ENCODE peak calls at places on chromosomes 16 and 17, in eight cellular contexts. T, K, S, C, R, G, D and L are unnamed samples.

GRCh38 chr17:46770818-46771600 is 47.5 kb downstream of the WNT3 start:
- DNase-seq in R (peak; percentile 75), C (peak; percentile 62), G (no peak), T (no peak), D (no peak), K (no peak), S (peak; percentile 72), L (no peak)

GRCh38 chr17:40672654-40673053 is 7.7 kb upstream of the KRT222 start:
- DNase-seq in C (no peak), R (no peak), S (no peak), D (no peak), G (no peak), K (no peak), T (no peak), L (no peak)

GRCh38 chr17:8472663-8473062 is 37.0 kb downstream of the NDEL1 start:
- DNase-seq in D (no peak), C (no peak), S (no peak), R (no peak), K (no peak), T (no peak), G (no peak), L (no peak)

GRCh38 chr16:67842509-67843342 is 606 bp downstream of the THAP11 start:
- DNase-seq in S (peak; percentile 59), C (no peak), T (peak; percentile 37), D (peak; percentile 51), R (peak; percentile 93), K (peak; percentile 56), G (no peak), L (no peak)

GRCh38 chr16:49564577-49565224 is 191.1 kb downstream of the C16orf78 start:
- DNase-seq in R (no peak), S (no peak), K (no peak), G (no peak), T (no peak), D (no peak), C (no peak), L (no peak)

GRCh38 chr17:5819921-5820685 is 235.8 kb upstream of the NLRP1 start:
- DNase-seq in T (no peak), D (no peak), K (no peak), C (no peak), S (no peak), G (no peak), R (no peak), L (no peak)

GRCh38 chr17:15171433-15172047 is 93.6 kb downstream of the PMP22 start:
- DNase-seq in D (peak; percentile 59), K (peak; percentile 25), C (peak; percentile 62), T (peak; percentile 80), S (peak; percentile 82), R (peak; percentile 79), G (no peak), L (no peak)

GRCh38 chr17:77768475-77768874 is 190.0 kb upstream of the TNRC6C start:
- DNase-seq in K (no peak), C (no peak), T (no peak), S (no peak), R (no peak), D (no peak), G (no peak), L (no peak)

GRCh38 chr16:59327894-59328293 is 593.8 kb upstream of the GOT2 start:
- DNase-seq in K (no peak), G (no peak), S (no peak), R (no peak), C (no peak), T (no peak), D (no peak), L (no peak)

GRCh38 chr17:27489045-27489715 is 32.9 kb downstream of the KSR1 start:
- DNase-seq in K (peak; percentile 60), R (peak; percentile 81), D (peak; percentile 62), G (no peak), C (peak; percentile 28), T (peak; percentile 87), S (no peak), L (peak; percentile 70)

GRCh38 chr17:78990349-78991016 is 10.8 kb upstream of the LGALS3BP start:
- DNase-seq in C (no peak), G (no peak), T (no peak), S (no peak), R (peak; percentile 67), D (no peak), K (no peak), L (peak; percentile 36)

GRCh38 chr16:29743827-29744531 is 1.8 kb downstream of the C16orf54 start:
- DNase-seq in D (no peak), G (no peak), K (no peak), S (peak; percentile 2), R (peak; percentile 83), C (no peak), T (no peak), L (no peak)

GRCh38 chr17:68057531-68057952 is 22.0 kb downstream of the KPNA2 start:
- DNase-seq in R (no peak), G (no peak), C (no peak), D (no peak), T (peak; percentile 41), S (no peak), K (no peak), L (no peak)

GRCh38 chr17:50631195-50631907 is 3.3 kb upstream of the ABCC3 start:
- DNase-seq in G (no peak), S (no peak), C (no peak), D (no peak), K (no peak), R (no peak), T (no peak), L (no peak)

GRCh38 chr16:346587-346986 is 5.9 kb downstream of the AXIN1 start:
- DNase-seq in S (no peak), G (no peak), D (no peak), R (no peak), T (no peak), K (no peak), C (no peak), L (no peak)

GRCh38 chr16:84884311-84885023 is 64.7 kb downstream of the CRISPLD2 start:
- DNase-seq in D (peak; percentile 26), K (no peak), S (peak; percentile 10), R (no peak), C (no peak), G (no peak), T (no peak), L (no peak)

GRCh38 chr16:1752853-1753252 is 18.5 kb downstream of the NME3 start:
- DNase-seq in D (no peak), T (no peak), G (no peak), K (no peak), S (no peak), C (no peak), R (no peak), L (no peak)

DNA sequence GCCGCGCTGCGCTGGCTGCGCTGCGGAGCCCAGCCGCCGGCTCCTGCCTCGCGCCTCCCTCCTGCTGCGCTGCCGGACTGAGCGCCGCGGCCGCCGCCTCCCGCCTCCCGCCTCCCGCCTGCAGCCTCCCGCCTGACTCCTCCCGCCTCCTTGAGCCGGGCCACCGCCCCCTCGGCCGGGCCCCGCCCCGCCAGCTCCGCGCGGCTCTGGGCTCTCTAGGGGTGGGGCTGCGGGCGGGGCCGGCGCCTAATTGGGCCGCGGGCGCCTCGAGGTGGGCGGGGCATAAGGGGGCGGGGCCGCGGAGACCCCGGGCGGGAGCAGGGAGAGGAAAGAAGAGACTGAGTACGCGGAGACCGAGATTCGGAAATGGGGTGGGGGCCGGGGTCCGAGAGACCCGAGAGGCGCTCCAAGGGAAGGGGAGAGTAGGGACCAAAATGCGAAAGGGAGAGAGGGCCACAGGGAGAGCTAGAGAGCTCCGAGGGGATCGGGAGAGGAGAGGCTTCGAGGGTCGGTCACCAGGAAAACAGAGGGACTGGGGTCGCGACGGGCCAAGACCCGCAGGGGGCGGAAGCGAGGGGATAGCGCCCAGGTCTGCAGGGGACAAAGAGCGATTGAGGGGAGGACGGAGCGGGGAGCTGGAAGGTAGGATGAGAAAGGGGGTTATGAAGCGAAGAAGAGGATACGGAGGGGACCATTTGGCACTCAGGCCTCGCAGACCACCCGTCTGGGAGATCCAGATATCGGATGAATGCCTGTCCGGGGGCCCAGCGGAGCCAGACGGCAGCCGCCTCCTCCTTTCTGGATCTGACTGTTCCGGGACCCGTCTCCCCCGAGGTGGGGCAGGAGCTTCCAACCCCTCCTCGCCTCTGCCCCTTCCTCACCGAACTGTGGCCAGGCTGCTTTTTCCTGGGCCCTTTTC is at the start of gene C1QL1:
- DNase-seq in T (peak; percentile 92), D (peak; percentile 91), C (peak; percentile 96), R (peak; percentile 94), K (peak; percentile 83), S (peak; percentile 96), G (no peak), L (peak; percentile 74)
- TF ChIP-seq CTCF in T (no peak), D (no peak), C (no peak), R (no peak), K (no peak), S (peak; percentile 17), G (peak; percentile 22), L (no peak)

DNA sequence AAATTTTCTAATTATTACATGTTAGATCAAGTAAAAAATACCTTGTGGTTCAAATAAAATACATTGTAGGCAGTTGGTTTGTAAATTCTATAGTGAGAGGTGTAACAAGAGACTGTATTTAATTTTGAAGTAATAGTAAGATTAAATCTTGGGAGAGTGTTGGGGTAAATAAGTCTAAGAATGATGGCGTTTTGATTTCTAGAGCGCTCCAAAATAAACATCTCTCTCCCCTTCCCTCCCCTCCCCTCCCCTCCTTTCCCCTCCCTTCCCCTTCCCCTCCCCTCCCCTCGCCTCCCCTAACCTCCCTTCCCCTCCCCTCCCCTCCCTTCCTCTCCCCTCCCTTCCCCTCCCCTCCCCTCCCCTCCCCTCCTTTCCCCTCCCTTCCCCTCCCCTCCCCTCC is 200.6 kb upstream of the EEF2KMT start:
- DNase-seq in S (no peak), T (no peak), G (no peak), C (no peak), K (no peak), R (no peak), D (no peak), L (no peak)
- TF ChIP-seq CTCF in S (no peak), T (no peak), G (no peak), C (no peak), K (no peak), R (no peak), D (no peak), L (no peak)

GRCh38 chr17:80925668-80926067 is 66.0 kb upstream of the CHMP6 start:
- DNase-seq in C (no peak), R (peak; percentile 59), D (no peak), K (no peak), S (no peak), G (no peak), T (no peak), L (no peak)

GRCh38 chr17:80929449-80929848 is 62.2 kb upstream of the CHMP6 start:
- DNase-seq in T (no peak), G (no peak), D (no peak), R (peak; percentile 57), S (no peak), C (no peak), K (no peak), L (no peak)

GRCh38 chr17:80926601-80927250 is 64.9 kb upstream of the CHMP6 start:
- DNase-seq in T (no peak), D (no peak), K (no peak), C (no peak), S (no peak), R (peak; percentile 58), G (no peak), L (no peak)

GRCh38 chr17:80930335-80931040 is 61.2 kb upstream of the CHMP6 start:
- DNase-seq in G (no peak), R (peak; percentile 44), D (no peak), K (no peak), C (no peak), S (no peak), T (no peak), L (no peak)

GRCh38 chr17:80927791-80928216 is 63.8 kb upstream of the CHMP6 start:
- DNase-seq in K (no peak), T (no peak), S (peak; percentile 43), R (peak; percentile 35), D (no peak), C (no peak), G (no peak), L (no peak)
- TF ChIP-seq CTCF in K (no peak), T (no peak), S (peak; percentile 49), R (peak; percentile 17), D (peak; percentile 28), C (no peak), G (no peak), L (no peak)

GRCh38 chr17:43907425-43907981 is at the start of gene MPP2:
- DNase-seq in R (peak; percentile 83), D (peak; percentile 69), C (peak; percentile 80), S (peak; percentile 92), T (peak; percentile 20), G (no peak), K (peak; percentile 33), L (no peak)
- TF ChIP-seq CTCF in R (no peak), D (peak; percentile 36), C (no peak), S (peak; percentile 17), T (no peak), G (no peak), K (no peak), L (peak; percentile 16)